ENCODE peak calls at places on chromosomes 5 and 9, in seven cellular contexts. I, X, E, C, S, V and Q are unnamed samples.
A peak's percentile ranks its signal among the peaks of the same experiment; 100 is the strongest.

GRCh38 chr5:58080573-58080972 is 379.3 kb downstream of the PLK2 start:
- DNase-seq in I (no peak), X (no peak), E (no peak), C (no peak), S (no peak), V (peak; percentile 71), Q (no peak)

GRCh38 chr5:74919487-74919886 is 53.3 kb upstream of the FAM169A start:
- DNase-seq in I (no peak), X (no peak), E (peak; percentile 51), C (no peak), S (peak; percentile 55), V (peak; percentile 63), Q (no peak)

GRCh38 chr9:113875917-113876805 is at the start of gene ZNF618:
- DNase-seq in I (no peak), X (no peak), E (peak; percentile 55), C (no peak), S (peak; percentile 75), V (peak; percentile 9), Q (peak; percentile 24)

GRCh38 chr5:65142007-65142406 is 339.7 kb downstream of the ADAMTS6 start:
- DNase-seq in I (no peak), X (no peak), E (no peak), C (no peak), S (no peak), V (no peak), Q (no peak)

GRCh38 chr9:34254966-34255825 is 73.9 kb downstream of the KIF24 start:
- DNase-seq in I (no peak), X (no peak), E (no peak), C (no peak), S (no peak), V (peak; percentile 12), Q (no peak)

GRCh38 chr9:2934241-2934650 is 90.4 kb upstream of the PUM3 start:
- DNase-seq in I (no peak), X (no peak), E (no peak), C (no peak), S (no peak), V (no peak), Q (no peak)

GRCh38 chr9:98172604-98173003 is 19.8 kb downstream of the CORO2A start:
- DNase-seq in I (no peak), X (peak; percentile 36), E (no peak), C (no peak), S (peak; percentile 67), V (peak; percentile 70), Q (no peak)

GRCh38 chr5:82259172-82259800 is 18.9 kb downstream of the RPS23 start:
- DNase-seq in I (no peak), X (no peak), E (peak; percentile 14), C (no peak), S (no peak), V (peak; percentile 30), Q (no peak)

GRCh38 chr5:175790796-175791195 is 80.6 kb upstream of the CPLX2 start:
- DNase-seq in I (no peak), X (no peak), E (no peak), C (no peak), S (no peak), V (no peak), Q (no peak)

GRCh38 chr5:172866378-172866777 is 32.3 kb downstream of the ERGIC1 start:
- DNase-seq in I (no peak), X (no peak), E (no peak), C (no peak), S (no peak), V (no peak), Q (peak; percentile 37)

GRCh38 chr9:90961375-90961774 is 159.8 kb downstream of the SYK start:
- DNase-seq in I (no peak), X (peak; percentile 60), E (no peak), C (no peak), S (no peak), V (peak; percentile 38), Q (no peak)

GRCh38 chr9:6272229-6272597 is 56.0 kb upstream of the TPD52L3 start:
- DNase-seq in I (peak; percentile 57), X (peak; percentile 28), E (no peak), C (no peak), S (no peak), V (peak; percentile 32), Q (peak; percentile 10)

GRCh38 chr5:81409845-81410369 is 16.0 kb upstream of the ACOT12 start:
- DNase-seq in I (no peak), X (no peak), E (no peak), C (no peak), S (no peak), V (no peak), Q (no peak)

GRCh38 chr9:84851935-84852585 is 182.5 kb downstream of the NTRK2 start:
- DNase-seq in I (peak; percentile 34), X (no peak), E (peak; percentile 49), C (no peak), S (peak; percentile 89), V (peak; percentile 52), Q (peak; percentile 32)

GRCh38 chr5:23727271-23727670 is 219.9 kb downstream of the PRDM9 start:
- DNase-seq in I (no peak), X (no peak), E (no peak), C (no peak), S (no peak), V (no peak), Q (no peak)

GRCh38 chr5:85108471-85108870 is 723.8 kb upstream of the EDIL3 start:
- DNase-seq in I (no peak), X (no peak), E (no peak), C (no peak), S (no peak), V (peak; percentile 48), Q (no peak)

GRCh38 chr5:54455413-54456157 is at the start of gene HSPB3:
- DNase-seq in I (no peak), X (no peak), E (no peak), C (no peak), S (no peak), V (no peak), Q (peak; percentile 55)

GRCh38 chr5:56200856-56201638 is 32.1 kb downstream of the ANKRD55 start:
- DNase-seq in I (peak; percentile 58), X (peak; percentile 77), E (peak; percentile 72), C (peak; percentile 57), S (peak; percentile 84), V (peak; percentile 71), Q (peak; percentile 56)

GRCh38 chr5:147413266-147413665 is 96.6 kb downstream of the DPYSL3 start:
- DNase-seq in I (no peak), X (no peak), E (no peak), C (no peak), S (no peak), V (no peak), Q (no peak)

GRCh38 chr5:54867310-54867944 is 118.0 kb downstream of the ESM1 start:
- DNase-seq in I (no peak), X (no peak), E (peak; percentile 41), C (no peak), S (no peak), V (peak; percentile 59), Q (no peak)

GRCh38 chr9:1008256-1008655 is 31.8 kb downstream of the DMRT3 start:
- DNase-seq in I (no peak), X (no peak), E (no peak), C (no peak), S (no peak), V (no peak), Q (no peak)

GRCh38 chr9:89083626-89084025 is 92.4 kb downstream of the S1PR3 start:
- DNase-seq in I (no peak), X (no peak), E (no peak), C (no peak), S (no peak), V (no peak), Q (no peak)

GRCh38 chr9:90060256-90060655 is 455.4 kb downstream of the GADD45G start:
- DNase-seq in I (no peak), X (no peak), E (no peak), C (no peak), S (no peak), V (no peak), Q (no peak)

GRCh38 chr9:128634651-128635262 is 21.9 kb downstream of the DYNC2I2 start:
- DNase-seq in I (no peak), X (peak; percentile 32), E (no peak), C (no peak), S (no peak), V (no peak), Q (peak; percentile 38)

GRCh38 chr9:91253488-91253887 is 108.2 kb downstream of the AUH start:
- DNase-seq in I (no peak), X (no peak), E (peak; percentile 10), C (no peak), S (no peak), V (no peak), Q (no peak)

GRCh38 chr5:58060971-58061370 is 398.9 kb downstream of the PLK2 start:
- DNase-seq in I (no peak), X (no peak), E (no peak), C (no peak), S (no peak), V (no peak), Q (no peak)

GRCh38 chr5:139688712-139689413 is 40.7 kb downstream of the CXXC5 start:
- DNase-seq in I (no peak), X (no peak), E (no peak), C (no peak), S (peak; percentile 63), V (no peak), Q (no peak)

GRCh38 chr5:150190987-150191386 is 1.1 kb downstream of the SLC6A7 start:
- DNase-seq in I (no peak), X (no peak), E (no peak), C (no peak), S (no peak), V (no peak), Q (no peak)

GRCh38 chr5:147509041-147509709 is 693 bp downstream of the DPYSL3 start:
- DNase-seq in I (peak; percentile 25), X (no peak), E (no peak), C (peak; percentile 29), S (peak; percentile 83), V (peak; percentile 14), Q (peak; percentile 42)

GRCh38 chr5:121969660-121970295 is 8.0 kb downstream of the SRFBP1 start:
- DNase-seq in I (no peak), X (no peak), E (no peak), C (no peak), S (no peak), V (peak; percentile 37), Q (no peak)
- H3K4me3 ChIP-seq in I (no peak overlapping the region), X (no peak overlapping the region), E (no peak overlapping the region), C (no peak overlapping the region), S (no peak overlapping the region), V (peak overlapping the region; percentile 45), Q (no peak overlapping the region)

GRCh38 chr9:37496020-37496419 is 10.3 kb downstream of the POLR1E start:
- DNase-seq in I (no peak), X (no peak), E (no peak), C (no peak), S (peak; percentile 26), V (no peak), Q (no peak)
- H3K9me3 ChIP-seq in I (no peaks in the 10 kb centered on the region), X (no peaks in the 10 kb centered on the region), E (no peaks in the 10 kb centered on the region), C (no peaks in the 10 kb centered on the region), S (no peaks in the 10 kb centered on the region), V (no peaks in the 10 kb centered on the region), Q (no peaks in the 10 kb centered on the region)

DNA sequence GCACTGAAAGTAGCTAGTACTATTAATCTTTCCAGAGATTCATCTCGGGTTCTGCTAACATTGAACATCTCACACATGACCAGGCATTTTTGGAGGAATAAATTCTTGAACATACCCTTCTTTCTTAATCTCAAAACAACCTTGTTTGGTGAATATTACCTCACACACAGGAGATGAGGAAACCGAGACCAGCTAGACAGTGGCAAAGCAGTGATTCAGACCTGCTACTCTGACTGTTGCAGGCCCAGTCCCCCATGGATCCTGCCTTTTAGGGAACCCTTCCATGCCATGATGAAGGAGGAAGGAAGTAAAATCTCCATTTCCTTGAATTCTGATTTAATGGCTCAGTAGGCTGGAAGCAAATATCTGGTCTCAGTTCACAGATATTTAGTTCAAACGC is 2.6 kb downstream of the PCSK5 start:
- DNase-seq in I (no peak), X (no peak), E (no peak), C (no peak), S (no peak), V (no peak), Q (no peak)
- H3K4me3 ChIP-seq in I (peak overlapping the region; percentile 82), X (peak overlapping the region; percentile 93), E (peak overlapping the region; percentile 51), C (peak overlapping the region; percentile 63), S (no peak overlapping the region), V (no peak overlapping the region), Q (peak overlapping the region; percentile 85)

GRCh38 chr9:8666060-8666459 is 866.5 kb upstream of the DMAC1 start:
- DNase-seq in I (no peak), X (no peak), E (no peak), C (no peak), S (no peak), V (no peak), Q (no peak)
- H3K9me3 ChIP-seq in I (no peaks in the 10 kb centered on the region), X (no peaks in the 10 kb centered on the region), E (no peaks in the 10 kb centered on the region), C (no peaks in the 10 kb centered on the region), S (no peaks in the 10 kb centered on the region), V (no peaks in the 10 kb centered on the region), Q (no peaks in the 10 kb centered on the region)